ENCODE peak calls at places on chromosomes 16 and 17, in nine cellular contexts. E, L, S, R, K, A, P, Z and F are unnamed samples.

GRCh38 chr17:21388944-21389343 is 12.8 kb downstream of the KCNJ12 start:
- DNase-seq in E (peak; percentile 51), L (no peak), S (no peak), R (no peak), K (no peak), A (no peak), P (no peak), Z (no peak), F (no peak)

GRCh38 chr16:50598256-50598894 is 50.2 kb downstream of the NKD1 start:
- DNase-seq in E (no peak), L (no peak), S (no peak), R (no peak), K (no peak), A (no peak), P (peak; percentile 61), Z (peak; percentile 91), F (no peak)

GRCh38 chr17:45235071-45236001 is 13.7 kb downstream of the FMNL1 start:
- DNase-seq in E (peak; percentile 97), L (peak; percentile 87), S (peak; percentile 90), R (peak; percentile 88), K (peak; percentile 41), A (peak; percentile 87), P (peak; percentile 76), Z (peak; percentile 75), F (peak; percentile 92)

GRCh38 chr17:65371702-65372101 is 189.7 kb downstream of the AXIN2 start:
- DNase-seq in E (no peak), L (no peak), S (no peak), R (no peak), K (no peak), A (no peak), P (peak; percentile 46), Z (no peak), F (no peak)

GRCh38 chr16:845349-845740 is 44.8 kb upstream of the GNG13 start:
- DNase-seq in E (no peak), L (no peak), S (no peak), R (no peak), K (no peak), A (no peak), P (no peak), Z (no peak), F (no peak)

GRCh38 chr16:14608604-14609003 is 21.5 kb downstream of the PARN start:
- DNase-seq in E (no peak), L (no peak), S (no peak), R (no peak), K (peak; percentile 36), A (peak; percentile 46), P (peak; percentile 5), Z (no peak), F (no peak)

GRCh38 chr16:70725912-70726828 is 40.3 kb upstream of the MTSS2 start:
- DNase-seq in E (no peak), L (no peak), S (no peak), R (peak; percentile 93), K (no peak), A (no peak), P (peak; percentile 45), Z (no peak), F (no peak)

GRCh38 chr17:52420555-52421078 is 262.1 kb upstream of the CA10 start:
- DNase-seq in E (no peak), L (no peak), S (no peak), R (no peak), K (no peak), A (no peak), P (no peak), Z (no peak), F (no peak)

GRCh38 chr17:41907185-41907556 is 11.6 kb downstream of the ACLY start:
- DNase-seq in E (no peak), L (peak; percentile 71), S (no peak), R (no peak), K (no peak), A (no peak), P (peak; percentile 14), Z (no peak), F (no peak)

GRCh38 chr16:10993649-10994048 is 49.3 kb downstream of the CLEC16A start:
- DNase-seq in E (no peak), L (no peak), S (no peak), R (peak; percentile 14), K (no peak), A (no peak), P (no peak), Z (no peak), F (no peak)
- TF ChIP-seq CTCF in E (no peak), L (no peak), S (no peak), R (no peak), K (no peak), A (no peak), P (no peak), Z (no peak), F (no peak)

GRCh38 chr17:50877838-50878237 is 11.7 kb upstream of the TOB1 start:
- DNase-seq in E (no peak), L (no peak), S (no peak), R (no peak), K (no peak), A (no peak), P (no peak), Z (no peak), F (no peak)
- TF ChIP-seq CTCF in E (no peak), L (no peak), S (no peak), R (no peak), K (no peak), A (no peak), P (no peak), Z (no peak), F (no peak)

DNA sequence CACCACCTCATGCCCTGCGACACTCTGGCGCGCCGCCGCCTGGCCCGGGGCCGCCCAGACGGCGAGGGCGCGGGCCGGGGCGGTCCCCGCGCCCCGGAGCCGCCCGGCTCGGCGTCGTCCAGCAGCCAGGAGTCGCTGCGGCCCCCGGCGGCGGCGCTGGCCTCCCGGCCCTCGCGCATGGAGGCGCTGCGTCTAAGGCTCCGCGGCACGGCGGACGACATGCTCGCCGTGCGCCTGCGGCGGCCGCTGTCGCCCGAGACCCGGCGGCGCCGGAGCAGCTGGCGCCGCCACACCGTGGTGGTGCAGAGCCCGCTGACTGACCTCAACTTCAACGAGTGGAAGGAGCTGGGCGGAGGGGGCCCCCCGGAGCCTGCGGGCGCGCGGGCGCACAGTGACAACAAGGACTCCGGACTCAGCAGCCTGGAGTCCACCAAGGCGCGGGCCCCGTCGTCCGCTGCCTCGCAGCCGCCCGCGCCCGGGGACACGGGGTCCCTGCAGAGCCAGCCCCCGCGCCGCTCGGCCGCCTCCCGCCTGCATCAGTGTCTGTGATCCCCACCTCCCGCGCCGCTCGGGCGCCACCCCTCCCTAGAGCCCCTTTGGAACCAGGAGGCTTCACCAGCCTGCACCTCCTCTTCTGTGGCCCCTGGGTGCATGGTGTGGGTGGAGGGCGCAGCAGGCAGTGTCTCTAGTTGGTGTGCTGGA is 82.3 kb downstream of the ARHGAP23 start:
- DNase-seq in E (peak; percentile 82), L (peak; percentile 41), S (peak; percentile 94), R (no peak), K (no peak), A (no peak), P (peak; percentile 35), Z (no peak), F (no peak)
- TF ChIP-seq CTCF in E (peak; percentile 52), L (no peak), S (peak; percentile 16), R (no peak), K (no peak), A (no peak), P (no peak), Z (no peak), F (no peak)

GRCh38 chr16:80174416-80174815 is 366.4 kb upstream of the DYNLRB2 start:
- DNase-seq in E (no peak), L (peak; percentile 78), S (no peak), R (no peak), K (peak; percentile 70), A (no peak), P (no peak), Z (no peak), F (no peak)
- TF ChIP-seq CTCF in E (no peak), L (no peak), S (no peak), R (no peak), K (no peak), A (no peak), P (no peak), Z (no peak), F (no peak)

DNA sequence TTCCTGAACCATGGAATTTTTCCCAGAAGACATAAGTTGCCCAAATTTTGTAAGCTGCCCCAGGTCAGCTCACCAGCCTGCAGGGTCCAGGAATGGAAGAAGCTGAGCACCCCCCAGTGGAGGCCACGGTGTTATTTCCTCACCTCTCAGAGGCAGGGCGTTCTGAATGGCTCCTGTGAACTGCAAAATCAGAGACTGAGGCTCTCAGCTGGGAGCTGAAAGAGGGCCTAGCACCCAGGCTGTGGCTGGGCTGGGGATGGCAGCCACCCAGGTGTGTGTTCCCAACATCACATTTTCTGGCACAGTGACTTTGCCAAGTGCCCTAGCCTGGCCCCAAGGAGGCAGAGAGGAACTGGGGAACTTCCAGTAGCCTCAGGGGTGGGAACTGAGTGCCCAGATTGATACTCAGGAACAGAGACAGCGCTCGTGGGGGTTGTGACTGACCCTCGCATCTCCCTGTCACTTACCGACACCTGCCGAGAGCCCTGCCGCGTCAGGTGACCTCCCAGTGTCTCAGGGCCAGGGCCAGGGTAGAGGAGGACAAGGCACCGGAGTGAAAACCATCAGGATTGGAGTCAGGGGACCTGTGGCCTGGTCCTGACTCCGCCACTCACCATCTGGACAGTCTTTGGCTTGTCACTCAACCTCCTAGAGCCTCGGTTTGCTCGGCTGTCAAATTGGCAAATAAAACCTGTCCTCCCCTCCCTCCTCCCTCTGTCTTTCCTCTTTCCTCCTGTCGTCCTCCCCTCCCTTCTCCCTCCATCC is 11.3 kb downstream of the CACNG4 start:
- DNase-seq in E (peak; percentile 75), L (no peak), S (peak; percentile 69), R (no peak), K (peak; percentile 25), A (peak; percentile 37), P (no peak), Z (no peak), F (no peak)
- TF ChIP-seq CTCF in E (peak; percentile 78), L (peak; percentile 7), S (peak; percentile 62), R (no peak), K (peak; percentile 37), A (peak; percentile 32), P (no peak), Z (no peak), F (no peak)

DNA sequence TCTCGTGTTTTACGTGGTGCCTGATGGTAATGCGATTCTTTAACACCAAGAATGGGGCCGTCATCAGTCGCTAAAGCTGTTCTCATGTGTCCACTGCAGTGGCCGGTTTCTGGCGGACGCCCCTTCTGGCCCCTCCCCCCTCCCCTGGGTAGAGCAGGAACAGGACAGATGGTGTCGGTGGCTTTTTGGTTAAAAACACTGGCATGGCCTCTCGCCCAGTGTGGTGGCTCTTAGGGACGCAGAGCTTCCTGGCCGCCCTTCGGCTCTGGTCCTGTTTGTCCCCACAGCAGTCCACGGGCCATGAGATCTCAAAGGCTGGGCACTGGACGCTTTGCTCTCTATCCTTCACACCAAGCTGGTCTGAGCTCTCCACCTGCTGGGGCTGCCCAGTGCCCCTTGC is 151.8 kb downstream of the BANP start:
- DNase-seq in E (no peak), L (no peak), S (no peak), R (no peak), K (no peak), A (no peak), P (no peak), Z (no peak), F (no peak)
- TF ChIP-seq CTCF in E (no peak), L (no peak), S (no peak), R (no peak), K (no peak), A (no peak), P (no peak), Z (no peak), F (no peak)

GRCh38 chr16:23244122-23244521 is 58.0 kb upstream of the SCNN1B start:
- DNase-seq in E (peak; percentile 18), L (no peak), S (no peak), R (no peak), K (no peak), A (peak; percentile 2), P (no peak), Z (no peak), F (no peak)
- TF ChIP-seq CTCF in E (peak; percentile 44), L (no peak), S (no peak), R (no peak), K (no peak), A (no peak), P (no peak), Z (no peak), F (no peak)